ENCODE peak calls at places on chromosomes 11 and 22, in four cellular contexts. J is GM10248, R is Calu3, L is mammary epithelial cell. K is an unnamed sample.

GRCh38 chr22:40423246-40423753 is 52.9 kb downstream of the SGSM3 start:
- DNase-seq in L (no peak), R (no peak), J (no peak), K (no peak)

GRCh38 chr11:124402326-124402922 is 3.6 kb upstream of the OR8B3 start:
- DNase-seq in L (peak), R (peak), J (peak), K (peak)

GRCh38 chr11:108853864-108854263 is 189.0 kb downstream of the DDX10 start:
- DNase-seq in J (no peak), R (no peak), L (no peak), K (peak)

GRCh38 chr22:37714634-37715033 is 17.8 kb downstream of the TRIOBP start:
- DNase-seq in L (no peak), J (no peak), R (no peak), K (no peak)

GRCh38 chr11:114832532-114833125 is 154.3 kb downstream of the NXPE2 start:
- DNase-seq in J (no peak), L (no peak), R (no peak), K (no peak)

GRCh38 chr11:100220801-100221200 is 466.3 kb upstream of the ARHGAP42 start:
- DNase-seq in L (no peak), J (no peak), R (no peak), K (no peak)

GRCh38 chr22:39738746-39739145 is 154.8 kb downstream of the ENTHD1 start:
- DNase-seq in J (no peak), R (no peak), L (no peak), K (peak)

GRCh38 chr11:76181371-76181770 is 24.9 kb downstream of the WNT11 start:
- DNase-seq in R (no peak), L (no peak), J (no peak), K (no peak)

GRCh38 chr11:61004841-61005240 is 33.4 kb downstream of the CD6 start:
- DNase-seq in J (no peak), R (no peak), L (no peak), K (no peak)

GRCh38 chr11:123525511-123525918 is 95.4 kb downstream of the GRAMD1B start:
- DNase-seq in J (no peak), R (no peak), L (no peak), K (no peak)

GRCh38 chr11:128331317-128331716 is 256.0 kb downstream of the ETS1 start:
- DNase-seq in L (no peak), J (no peak), R (no peak), K (no peak)

GRCh38 chr11:94793822-94794221 is 25.7 kb downstream of the AMOTL1 start:
- DNase-seq in L (peak), R (no peak), J (no peak), K (peak)

GRCh38 chr11:124879229-124879998 is 14.2 kb downstream of the ROBO3 start:
- DNase-seq in J (no peak), R (no peak), L (no peak), K (no peak)

GRCh38 chr11:130449996-130450419 is 1.6 kb downstream of the ADAMTS15 start:
- DNase-seq in L (no peak), J (no peak), R (no peak), K (no peak)

GRCh38 chr11:63805844-63806415 is 7.3 kb upstream of the SPINDOC start:
- DNase-seq in L (no peak), J (no peak), R (no peak), K (no peak)

GRCh38 chr11:126654886-126655806 is 299.7 kb downstream of the ST3GAL4 start:
- DNase-seq in J (no peak), R (no peak), L (peak), K (no peak)

GRCh38 chr11:19723572-19724342 is 11.1 kb downstream of the NAV2 start:
- DNase-seq in R (peak), J (no peak), L (peak), K (peak)

GRCh38 chr11:76280151-76280881 is 74.0 kb upstream of the WNT11 start:
- DNase-seq in R (no peak), L (no peak), J (no peak), K (no peak)

GRCh38 chr11:118789501-118790356 is 1.2 kb downstream of the DDX6 start:
- DNase-seq in R (no peak), J (peak), L (peak), K (peak)

GRCh38 chr11:17978553-17979287 is 34.1 kb downstream of the SERGEF start:
- DNase-seq in L (peak), J (peak), R (peak), K (peak)

GRCh38 chr11:46238078-46238966 is 39.1 kb upstream of the CREB3L1 start:
- DNase-seq in L (peak), R (peak), J (peak), K (no peak)

GRCh38 chr11:697028-697491 is 1.4 kb downstream of the TMEM80 start:
- DNase-seq in L (peak), R (no peak), J (peak), K (peak)

GRCh38 chr11:48116843-48117242 is 99.8 kb upstream of the OR4B1 start:
- DNase-seq in J (no peak), R (peak), L (no peak), K (no peak)
- TF ChIP-seq CTCF in J (no peak), R (peak), L (peak), K (peak)

GRCh38 chr22:17898375-17898774 is 124.1 kb upstream of the BID start:
- DNase-seq in R (no peak), J (no peak), L (no peak), K (no peak)

GRCh38 chr22:17893900-17894299 is 119.6 kb upstream of the BID start:
- DNase-seq in J (no peak), L (no peak), R (no peak), K (no peak)

GRCh38 chr22:17897411-17897810 is 123.1 kb upstream of the BID start:
- DNase-seq in R (no peak), J (no peak), L (peak), K (no peak)

GRCh38 chr22:17897864-17898263 is 123.6 kb upstream of the BID start:
- DNase-seq in L (no peak), J (no peak), R (no peak), K (no peak)

DNA sequence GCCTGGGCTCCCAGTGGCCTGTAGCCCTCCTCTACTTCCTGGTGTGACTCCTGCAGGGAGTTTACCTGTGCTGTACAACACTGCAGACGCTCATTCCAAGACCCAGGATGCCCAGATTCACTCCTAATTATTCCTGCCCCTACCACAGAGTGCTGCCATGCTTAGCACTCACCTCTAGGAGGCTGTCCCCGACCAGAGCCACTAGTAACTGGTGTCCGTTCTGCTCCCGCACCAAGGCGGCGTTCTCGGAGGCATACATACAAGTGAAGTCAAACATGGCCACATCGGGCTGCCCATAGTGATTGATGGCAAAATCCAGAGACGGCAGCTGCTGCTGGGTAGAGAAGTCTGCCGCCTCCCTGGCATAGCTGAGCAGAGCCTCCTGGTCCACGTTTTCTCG is 122.3 kb upstream of the BID start:
- DNase-seq in J (no peak), R (no peak), L (no peak), K (no peak)
- TF ChIP-seq CTCF in J (no peak), R (no peak), L (peak), K (peak)

DNA sequence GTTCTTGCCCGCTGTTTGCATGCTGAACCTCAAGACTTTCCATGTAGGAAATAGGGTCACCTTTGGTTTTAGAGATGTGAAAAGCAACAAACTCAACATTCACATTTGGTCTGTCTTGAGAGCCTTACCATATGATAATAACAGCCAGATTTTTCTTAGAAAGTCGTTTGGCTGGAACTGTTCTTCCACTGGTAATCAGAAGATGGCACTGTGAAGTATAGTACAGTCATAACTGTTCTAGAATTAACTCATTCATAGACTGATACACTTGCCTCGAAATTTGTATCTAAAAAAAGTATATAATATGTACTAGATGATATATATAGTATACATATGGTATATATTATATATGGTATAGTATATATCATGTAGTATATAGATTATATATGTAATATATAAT is 12.3 kb downstream of the LUZP2 start:
- DNase-seq in R (no peak), L (no peak), J (no peak), K (peak)
- TF ChIP-seq CTCF in R (peak), L (peak), J (no peak), K (peak)

DNA sequence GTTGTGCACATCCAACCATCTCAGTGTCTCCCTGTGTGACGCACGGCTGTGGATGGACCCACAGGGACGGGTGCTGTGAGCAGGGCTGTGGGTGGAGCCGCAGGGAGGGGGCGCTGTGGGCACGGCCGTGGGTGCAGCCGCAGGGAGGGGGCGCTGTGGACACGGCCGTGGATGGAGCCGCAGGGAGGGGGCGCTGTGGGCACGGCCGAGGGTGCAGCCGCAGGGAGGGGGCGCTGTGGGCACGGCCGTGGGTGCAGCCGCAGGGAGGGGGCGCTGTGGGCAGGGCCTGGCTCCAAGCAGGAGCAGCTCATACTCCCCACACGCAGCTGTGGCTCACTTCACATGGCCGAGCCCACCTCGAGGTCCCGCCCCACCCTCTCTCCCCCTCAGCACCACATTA is 6.0 kb upstream of the MAPK11 start:
- DNase-seq in R (peak), L (no peak), J (peak), K (no peak)
- TF ChIP-seq CTCF in R (peak), L (peak), J (peak), K (peak)

DNA sequence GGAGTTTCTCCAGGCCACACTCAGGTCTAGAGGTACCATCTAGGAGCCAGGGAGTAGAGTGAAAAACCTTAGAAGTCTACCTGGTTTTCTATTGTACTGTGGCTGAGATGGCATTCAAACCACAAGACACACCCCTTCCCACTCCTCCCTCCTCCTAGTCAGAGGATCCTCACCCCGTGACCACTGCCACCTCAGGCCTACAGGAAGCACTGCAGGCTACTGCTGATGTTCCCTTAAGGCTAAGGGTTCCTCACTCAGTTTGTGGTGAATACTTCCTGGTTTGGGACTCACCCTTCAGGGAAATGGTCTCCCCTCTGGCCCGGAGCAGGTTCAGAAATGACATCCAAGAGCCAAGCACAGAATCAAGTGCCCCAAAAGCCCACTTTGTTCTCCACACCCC is 1293.9 kb downstream of the JRKL start:
- DNase-seq in L (peak), R (no peak), J (no peak), K (peak)
- TF ChIP-seq CTCF in L (peak), R (no peak), J (no peak), K (peak)